ENCODE peak calls at places on chromosomes 2 and 18, in four cellular contexts. One of them, this sample, is unnamed.

GRCh38 chr18:66571845-66572244 is 32.0 kb downstream of the CDH19 start:
- DNase-seq in IMR-90: no peak
- DNase-seq in fibroblast of lung: no peak
- DNase-seq in endothelial cell of umbilical vein: no peak
- DNase-seq in this sample: no peak

GRCh38 chr18:64110692-64111480 is 38.0 kb downstream of the LINC00305 start:
- DNase-seq in endothelial cell of umbilical vein: no peak
- DNase-seq in fibroblast of lung: no peak
- DNase-seq in IMR-90: no peak
- DNase-seq in this sample: no peak

GRCh38 chr2:222769446-222769845 is 91.4 kb upstream of the ACSL3 start:
- DNase-seq in fibroblast of lung: no peak
- DNase-seq in IMR-90: no peak
- DNase-seq in endothelial cell of umbilical vein: no peak
- DNase-seq in this sample: no peak

GRCh38 chr2:129490666-129491065 is 488.8 kb upstream of the RAB6C start:
- DNase-seq in endothelial cell of umbilical vein: no peak
- DNase-seq in fibroblast of lung: no peak
- DNase-seq in IMR-90: no peak
- DNase-seq in this sample: no peak

GRCh38 chr2:134402385-134402784 is 148.5 kb downstream of the MGAT5 start:
- DNase-seq in endothelial cell of umbilical vein: peak
- DNase-seq in IMR-90: peak
- DNase-seq in fibroblast of lung: peak
- DNase-seq in this sample: peak

GRCh38 chr2:48562281-48562680 is 32.3 kb downstream of the STON1 start:
- DNase-seq in IMR-90: no peak
- DNase-seq in fibroblast of lung: no peak
- DNase-seq in endothelial cell of umbilical vein: no peak
- DNase-seq in this sample: no peak

GRCh38 chr2:9781252-9781651 is 62.0 kb upstream of the TAF1B start:
- DNase-seq in IMR-90: no peak
- DNase-seq in endothelial cell of umbilical vein: no peak
- DNase-seq in fibroblast of lung: no peak
- DNase-seq in this sample: no peak

GRCh38 chr2:240928476-240929363 is 22.6 kb downstream of the CROCC2 start:
- DNase-seq in IMR-90: no peak
- DNase-seq in fibroblast of lung: no peak
- DNase-seq in endothelial cell of umbilical vein: no peak
- DNase-seq in this sample: peak

GRCh38 chr2:131034122-131035051 is 58.9 kb downstream of the FAM168B start:
- DNase-seq in fibroblast of lung: peak
- DNase-seq in IMR-90: peak
- DNase-seq in endothelial cell of umbilical vein: no peak
- DNase-seq in this sample: peak

GRCh38 chr2:133561045-133561852 is 7.0 kb downstream of the NCKAP5 start:
- DNase-seq in IMR-90: peak
- DNase-seq in endothelial cell of umbilical vein: peak
- DNase-seq in fibroblast of lung: peak
- DNase-seq in this sample: peak

GRCh38 chr2:199455533-199456382 is 2.0 kb downstream of the SATB2 start:
- DNase-seq in endothelial cell of umbilical vein: no peak
- DNase-seq in IMR-90: peak
- DNase-seq in fibroblast of lung: peak
- DNase-seq in this sample: peak

GRCh38 chr2:235255716-235256115 is 238.1 kb upstream of the AGAP1 start:
- DNase-seq in fibroblast of lung: no peak
- DNase-seq in IMR-90: no peak
- DNase-seq in endothelial cell of umbilical vein: no peak
- DNase-seq in this sample: no peak

GRCh38 chr2:154952346-154953010 is 254.0 kb downstream of the KCNJ3 start:
- DNase-seq in fibroblast of lung: no peak
- DNase-seq in endothelial cell of umbilical vein: no peak
- DNase-seq in IMR-90: no peak
- DNase-seq in this sample: no peak

GRCh38 chr18:6374340-6374739 is 40.4 kb downstream of the L3MBTL4 start:
- DNase-seq in fibroblast of lung: no peak
- DNase-seq in IMR-90: no peak
- DNase-seq in endothelial cell of umbilical vein: no peak
- DNase-seq in this sample: no peak

GRCh38 chr2:241769819-241770184 is 6.8 kb upstream of the GAL3ST2 start:
- DNase-seq in IMR-90: no peak
- DNase-seq in endothelial cell of umbilical vein: no peak
- DNase-seq in fibroblast of lung: no peak
- DNase-seq in this sample: peak

GRCh38 chr18:46333371-46334199 is 229.4 kb downstream of the HAUS1 start:
- DNase-seq in fibroblast of lung: peak
- DNase-seq in IMR-90: no peak
- DNase-seq in endothelial cell of umbilical vein: no peak
- DNase-seq in this sample: no peak

GRCh38 chr2:9692392-9693137 is 61.8 kb upstream of the YWHAQ start:
- DNase-seq in endothelial cell of umbilical vein: no peak
- DNase-seq in fibroblast of lung: peak
- DNase-seq in IMR-90: no peak
- DNase-seq in this sample: no peak

GRCh38 chr18:26227051-26227672 is 917 bp downstream of the TAF4B start:
- DNase-seq in IMR-90: no peak
- DNase-seq in endothelial cell of umbilical vein: peak
- DNase-seq in fibroblast of lung: no peak
- DNase-seq in this sample: no peak

GRCh38 chr2:162490052-162490717 is 146.3 kb downstream of the GCA start:
- DNase-seq in fibroblast of lung: no peak
- DNase-seq in endothelial cell of umbilical vein: no peak
- DNase-seq in IMR-90: peak
- DNase-seq in this sample: no peak

GRCh38 chr18:53991202-53991601 is 233.3 kb downstream of the MBD2 start:
- DNase-seq in fibroblast of lung: peak
- DNase-seq in IMR-90: no peak
- DNase-seq in endothelial cell of umbilical vein: no peak
- DNase-seq in this sample: no peak

GRCh38 chr2:191991442-191991841 is 144.6 kb upstream of the CAVIN2 start:
- DNase-seq in endothelial cell of umbilical vein: no peak
- DNase-seq in IMR-90: no peak
- DNase-seq in fibroblast of lung: no peak
- DNase-seq in this sample: no peak

GRCh38 chr2:232487385-232488096 is at the start of gene ECEL1:
- DNase-seq in endothelial cell of umbilical vein: no peak
- DNase-seq in IMR-90: no peak
- DNase-seq in fibroblast of lung: no peak
- DNase-seq in this sample: peak

GRCh38 chr2:60068755-60069154 is 484.7 kb downstream of the BCL11A start:
- DNase-seq in IMR-90: no peak
- DNase-seq in endothelial cell of umbilical vein: no peak
- DNase-seq in fibroblast of lung: no peak
- DNase-seq in this sample: no peak

DNA sequence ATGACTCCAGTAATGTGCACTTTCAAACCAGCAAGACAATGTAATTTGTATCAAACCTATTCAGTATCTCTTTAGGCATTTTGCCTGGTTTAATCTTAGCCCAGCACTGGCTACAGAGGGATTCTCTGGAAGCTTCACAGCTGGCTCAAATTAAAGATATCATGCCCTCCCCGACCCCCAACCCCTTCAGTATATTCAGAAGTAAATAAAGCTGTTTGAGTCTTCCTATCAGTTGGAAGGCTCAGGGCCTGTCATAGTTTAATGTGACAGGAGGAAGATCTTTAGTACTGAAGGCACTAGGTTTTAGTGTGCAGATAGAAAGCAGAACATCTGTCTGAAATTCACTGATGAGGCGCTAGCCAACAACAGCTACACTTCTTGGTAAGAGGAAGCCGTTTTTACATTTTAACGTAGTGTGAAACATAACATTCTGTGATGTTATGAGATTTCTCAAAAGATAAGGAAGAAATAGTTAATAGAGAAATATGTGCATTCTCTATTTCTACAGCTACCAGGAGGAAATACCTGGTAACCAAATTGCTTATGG is 969.1 kb upstream of the CDH2 start:
- DNase-seq in fibroblast of lung: no peak
- DNase-seq in endothelial cell of umbilical vein: no peak
- DNase-seq in IMR-90: no peak
- DNase-seq in this sample: no peak
- H3K4me2 ChIP-seq in fibroblast of lung: no peak
- H3K4me2 ChIP-seq in endothelial cell of umbilical vein: no peak
- H3K4me2 ChIP-seq in IMR-90: no peak
- H3K4me2 ChIP-seq in this sample: no peak

DNA sequence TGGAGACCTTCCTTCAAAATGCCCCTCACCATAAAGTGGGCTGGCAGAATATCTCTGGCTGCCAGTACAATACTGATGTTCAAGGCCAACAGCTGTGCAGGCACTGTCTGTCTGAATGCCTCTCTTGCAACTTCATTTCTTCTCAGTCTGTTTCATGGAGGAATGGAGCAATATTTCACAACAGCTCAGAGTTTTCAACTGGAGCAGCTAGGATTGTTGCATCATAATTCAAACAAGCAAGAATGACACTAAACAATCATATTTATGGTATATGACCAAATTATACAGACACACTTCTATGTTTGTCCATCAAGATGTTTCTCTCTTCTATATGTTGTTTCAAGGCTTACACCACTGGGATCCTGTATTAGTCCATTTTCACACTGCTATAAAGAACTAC is 444.2 kb downstream of the LRATD1 start:
- DNase-seq in IMR-90: no peak
- DNase-seq in fibroblast of lung: no peak
- DNase-seq in endothelial cell of umbilical vein: no peak
- DNase-seq in this sample: no peak
- H3K27ac ChIP-seq in IMR-90: no peak
- H3K27ac ChIP-seq in fibroblast of lung: no peak
- H3K27ac ChIP-seq in endothelial cell of umbilical vein: no peak
- H3K27ac ChIP-seq in this sample: no peak

GRCh38 chr18:56433919-56434318 is 204.5 kb downstream of the TXNL1 start:
- DNase-seq in endothelial cell of umbilical vein: no peak
- DNase-seq in IMR-90: no peak
- DNase-seq in fibroblast of lung: no peak
- DNase-seq in this sample: no peak
- TF ChIP-seq CTCF in endothelial cell of umbilical vein: no peak
- TF ChIP-seq CTCF in IMR-90: no peak
- TF ChIP-seq CTCF in fibroblast of lung: no peak
- TF ChIP-seq CTCF in this sample: no peak

DNA sequence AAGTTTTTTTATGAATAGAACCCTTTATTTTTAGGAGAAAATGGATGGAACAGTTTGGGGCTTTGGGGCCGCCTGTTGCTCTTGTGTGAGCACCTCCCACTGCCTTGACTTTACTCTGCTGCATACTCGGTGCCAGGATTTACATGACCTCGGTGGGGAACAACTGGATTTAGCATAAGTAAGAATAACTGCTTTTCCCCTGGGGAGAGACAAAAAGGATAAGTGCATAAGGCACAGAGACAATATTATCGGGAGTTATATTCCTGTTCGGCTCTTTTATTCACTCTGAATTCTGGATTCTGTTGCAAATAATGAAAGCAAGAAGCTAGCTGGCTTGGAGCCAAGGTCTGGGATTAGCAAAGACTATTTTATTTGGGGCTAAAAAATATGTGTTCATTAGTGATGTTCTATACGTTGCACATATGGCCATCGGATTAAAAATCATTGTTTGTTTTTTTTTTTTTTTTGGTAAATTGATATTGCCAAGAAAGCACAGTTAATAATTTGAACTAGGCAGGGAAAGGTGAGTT is 69.8 kb downstream of the CYBRD1 start:
- DNase-seq in endothelial cell of umbilical vein: no peak
- DNase-seq in fibroblast of lung: no peak
- DNase-seq in IMR-90: no peak
- DNase-seq in this sample: peak
- H3K4me2 ChIP-seq in endothelial cell of umbilical vein: no peak
- H3K4me2 ChIP-seq in fibroblast of lung: no peak
- H3K4me2 ChIP-seq in IMR-90: peak
- H3K4me2 ChIP-seq in this sample: peak

GRCh38 chr18:52228158-52228557 is 111.8 kb upstream of the DCC start:
- DNase-seq in IMR-90: no peak
- DNase-seq in endothelial cell of umbilical vein: no peak
- DNase-seq in fibroblast of lung: no peak
- DNase-seq in this sample: no peak

GRCh38 chr18:52222211-52222610 is 117.8 kb upstream of the DCC start:
- DNase-seq in fibroblast of lung: no peak
- DNase-seq in endothelial cell of umbilical vein: no peak
- DNase-seq in IMR-90: no peak
- DNase-seq in this sample: no peak

GRCh38 chr18:52227536-52227935 is 112.5 kb upstream of the DCC start:
- DNase-seq in IMR-90: no peak
- DNase-seq in endothelial cell of umbilical vein: no peak
- DNase-seq in fibroblast of lung: no peak
- DNase-seq in this sample: no peak
- H3K27ac ChIP-seq in IMR-90: no peak
- H3K27ac ChIP-seq in endothelial cell of umbilical vein: no peak
- H3K27ac ChIP-seq in fibroblast of lung: no peak
- H3K27ac ChIP-seq in this sample: no peak

DNA sequence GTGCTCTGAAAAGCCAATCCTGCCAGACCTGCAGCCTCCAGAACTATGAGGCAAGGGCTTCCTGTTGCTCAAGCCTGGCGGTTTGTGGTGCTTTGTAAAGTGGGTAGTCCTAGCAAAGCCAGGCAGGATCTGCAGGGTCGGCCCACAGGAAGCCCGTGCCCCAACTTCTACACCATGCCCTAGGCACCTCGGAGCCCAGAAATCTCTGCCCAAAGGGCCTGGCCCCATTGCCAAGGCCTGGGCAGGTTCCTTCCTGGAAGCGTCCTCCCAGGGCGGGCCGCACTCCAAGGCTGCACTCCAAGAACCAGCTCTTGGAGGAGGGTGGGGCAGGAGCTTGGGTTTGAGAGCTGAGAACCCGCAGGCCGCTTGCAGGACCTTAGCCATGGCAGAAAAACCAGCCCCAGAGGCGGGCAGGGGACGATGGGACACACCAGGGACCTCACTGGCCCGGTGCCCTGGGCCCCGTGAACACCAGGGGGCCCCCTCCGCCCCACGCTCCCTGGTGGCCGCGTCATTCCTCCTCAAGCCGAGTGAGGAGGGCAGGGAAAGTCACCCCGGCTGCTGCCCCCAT is 37.2 kb upstream of the ID2 start:
- DNase-seq in IMR-90: no peak
- DNase-seq in fibroblast of lung: no peak
- DNase-seq in endothelial cell of umbilical vein: no peak
- DNase-seq in this sample: peak
- TF ChIP-seq CTCF in IMR-90: no peak
- TF ChIP-seq CTCF in fibroblast of lung: no peak
- TF ChIP-seq CTCF in endothelial cell of umbilical vein: peak
- TF ChIP-seq CTCF in this sample: no peak

GRCh38 chr2:234249006-234249405 is 198.5 kb downstream of the SPP2 start:
- DNase-seq in IMR-90: no peak
- DNase-seq in endothelial cell of umbilical vein: no peak
- DNase-seq in fibroblast of lung: no peak
- DNase-seq in this sample: peak

GRCh38 chr2:234252766-234253165 is 202.3 kb downstream of the SPP2 start:
- DNase-seq in endothelial cell of umbilical vein: peak
- DNase-seq in fibroblast of lung: no peak
- DNase-seq in IMR-90: no peak
- DNase-seq in this sample: peak

GRCh38 chr2:234254783-234255521 is 204.4 kb downstream of the SPP2 start:
- DNase-seq in fibroblast of lung: peak
- DNase-seq in IMR-90: no peak
- DNase-seq in endothelial cell of umbilical vein: no peak
- DNase-seq in this sample: no peak

GRCh38 chr2:234249873-234250272 is 199.4 kb downstream of the SPP2 start:
- DNase-seq in endothelial cell of umbilical vein: peak
- DNase-seq in IMR-90: peak
- DNase-seq in fibroblast of lung: peak
- DNase-seq in this sample: peak

GRCh38 chr2:234251326-234252271 is 201.1 kb downstream of the SPP2 start:
- DNase-seq in IMR-90: peak
- DNase-seq in endothelial cell of umbilical vein: peak
- DNase-seq in fibroblast of lung: peak
- DNase-seq in this sample: peak
- H3K4me2 ChIP-seq in IMR-90: no peak
- H3K4me2 ChIP-seq in endothelial cell of umbilical vein: no peak
- H3K4me2 ChIP-seq in fibroblast of lung: peak
- H3K4me2 ChIP-seq in this sample: peak